ENCODE peak calls at places on chromosome 5, in six cellular contexts. W, G, J, M, K and R are unnamed samples.
A peak's percentile ranks its signal among the peaks of the same experiment; 100 is the strongest.

GRCh38 chr5:142325677-142326479 is 1.1 kb upstream of the SPRY4 start:
- DNase-seq in K (peak; percentile 76), J (peak; percentile 57), G (peak; percentile 94), W (peak; percentile 70), M (peak; percentile 73), R (peak; percentile 82)

GRCh38 chr5:134763221-134763620 is 4.6 kb downstream of the DDX46 start:
- DNase-seq in K (no peak), W (no peak), G (no peak), J (no peak), M (no peak), R (no peak)

GRCh38 chr5:59793000-59793399 is 100.5 kb downstream of the PDE4D start:
- DNase-seq in K (peak; percentile 92), W (no peak), J (peak; percentile 28), M (no peak), G (peak; percentile 82), R (peak; percentile 81)

GRCh38 chr5:71830626-71831539 is 111.8 kb downstream of the CARTPT start:
- DNase-seq in M (peak; percentile 59), J (peak; percentile 80), K (peak; percentile 79), G (peak; percentile 89), W (no peak), R (peak; percentile 90)

GRCh38 chr5:61307611-61308010 is 24.4 kb upstream of the ZSWIM6 start:
- DNase-seq in K (no peak), J (no peak), G (no peak), M (no peak), W (no peak), R (no peak)

GRCh38 chr5:19314840-19315239 is 673.2 kb downstream of the CDH18 start:
- DNase-seq in G (peak; percentile 38), J (no peak), W (no peak), M (no peak), K (no peak), R (no peak)

GRCh38 chr5:131538177-131538593 is 96.8 kb downstream of the RAPGEF6 start:
- DNase-seq in G (peak; percentile 79), K (no peak), J (no peak), W (no peak), M (no peak), R (no peak)

GRCh38 chr5:33523208-33523771 is 82.5 kb downstream of the TARS1 start:
- DNase-seq in W (no peak), K (no peak), G (no peak), M (no peak), J (no peak), R (no peak)

GRCh38 chr5:35890021-35890740 is 33.5 kb downstream of the IL7R start:
- DNase-seq in G (no peak), K (no peak), J (no peak), M (no peak), W (no peak), R (no peak)
- H3K9me3 ChIP-seq in G (peaks cover 5% of the 10 kb centered on the region), K (no peaks in the 10 kb centered on the region), J (no peaks in the 10 kb centered on the region), M (no peaks in the 10 kb centered on the region), W (no peaks in the 10 kb centered on the region), R (peaks cover 2% of the 10 kb centered on the region)

GRCh38 chr5:179206366-179206765 is 138.9 kb downstream of the ADAMTS2 start:
- DNase-seq in K (no peak), G (no peak), W (no peak), J (no peak), M (no peak), R (no peak)

GRCh38 chr5:179201986-179202385 is 141.8 kb downstream of the ZNF354C start:
- DNase-seq in K (no peak), J (no peak), W (no peak), G (no peak), M (peak; percentile 25), R (peak; percentile 76)

GRCh38 chr5:179205277-179205676 is 140.0 kb downstream of the ADAMTS2 start:
- DNase-seq in J (no peak), G (no peak), M (no peak), K (no peak), W (no peak), R (no peak)

GRCh38 chr5:179203248-179203647 is 142.0 kb downstream of the ADAMTS2 start:
- DNase-seq in W (no peak), G (no peak), K (no peak), J (no peak), M (no peak), R (no peak)

DNA sequence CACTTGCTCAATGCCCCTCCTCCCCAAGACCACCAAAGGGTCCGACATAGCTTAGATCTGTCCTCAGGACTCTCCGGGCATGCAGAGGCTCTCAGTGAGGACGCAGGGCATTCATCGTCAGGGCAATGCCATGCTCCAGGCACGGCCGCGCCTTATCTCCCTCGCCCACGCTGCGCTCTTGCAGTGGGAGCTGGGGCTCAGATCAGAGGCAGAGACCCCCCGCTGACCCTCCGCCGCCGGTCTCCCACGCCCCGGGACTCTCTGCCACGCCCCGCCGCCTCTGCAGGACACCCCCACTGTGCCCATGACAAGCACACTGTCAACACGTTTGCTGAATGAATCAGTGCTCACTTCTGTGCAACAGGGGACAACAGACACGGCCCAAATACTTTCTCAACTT is 140.7 kb downstream of the ADAMTS2 start:
- DNase-seq in J (no peak), K (no peak), G (no peak), M (no peak), W (no peak), R (no peak)
- H3K9me3 ChIP-seq in J (no peaks in the 10 kb centered on the region), K (no peaks in the 10 kb centered on the region), G (no peaks in the 10 kb centered on the region), M (no peaks in the 10 kb centered on the region), W (no peaks in the 10 kb centered on the region), R (no peaks in the 10 kb centered on the region)

GRCh38 chr5:37662362-37662761 is 177.5 kb downstream of the GDNF start:
- DNase-seq in G (no peak), K (no peak), W (no peak), J (no peak), M (no peak), R (no peak)

GRCh38 chr5:37658440-37658839 is 181.4 kb downstream of the GDNF start:
- DNase-seq in G (no peak), J (no peak), W (no peak), K (no peak), M (no peak), R (no peak)

GRCh38 chr5:37660319-37660718 is 179.5 kb downstream of the GDNF start:
- DNase-seq in G (no peak), J (no peak), K (no peak), W (no peak), M (no peak), R (no peak)

GRCh38 chr5:37661227-37661920 is 178.5 kb downstream of the GDNF start:
- DNase-seq in K (no peak), J (no peak), G (no peak), M (no peak), W (no peak), R (no peak)

GRCh38 chr5:37657046-37657445 is 182.8 kb downstream of the GDNF start:
- DNase-seq in J (no peak), M (no peak), W (no peak), G (no peak), K (no peak), R (no peak)
- H3K9me3 ChIP-seq in J (no peaks in the 10 kb centered on the region), M (no peaks in the 10 kb centered on the region), W (no peaks in the 10 kb centered on the region), G (peaks cover 7% of the 10 kb centered on the region), K (no peaks in the 10 kb centered on the region), R (no peaks in the 10 kb centered on the region)

DNA sequence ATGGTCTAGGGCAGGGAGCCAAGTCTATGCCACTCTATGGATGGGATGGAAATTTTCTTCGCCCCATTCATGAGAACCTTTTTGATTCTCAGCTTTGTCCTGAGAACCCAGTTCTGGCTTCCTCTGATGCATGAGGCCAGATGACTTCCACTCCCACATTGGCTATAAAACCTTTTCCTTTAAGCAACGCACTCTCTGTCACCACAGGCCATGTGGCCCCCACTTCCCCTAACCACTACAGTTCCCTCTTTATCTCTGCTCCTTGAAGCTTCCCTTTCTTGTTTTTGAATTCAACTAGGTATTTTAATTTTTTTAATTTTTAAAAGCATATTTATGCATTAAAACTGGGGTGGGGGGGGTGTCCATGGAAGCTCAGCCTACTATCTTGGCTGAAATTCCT is 401.3 kb downstream of the ENC1 start:
- DNase-seq in W (no peak), K (no peak), M (peak; percentile 59), G (no peak), J (no peak), R (no peak)
- H3K9me3 ChIP-seq in W (no peaks in the 10 kb centered on the region), K (no peaks in the 10 kb centered on the region), M (no peaks in the 10 kb centered on the region), G (no peaks in the 10 kb centered on the region), J (no peaks in the 10 kb centered on the region), R (no peaks in the 10 kb centered on the region)

DNA sequence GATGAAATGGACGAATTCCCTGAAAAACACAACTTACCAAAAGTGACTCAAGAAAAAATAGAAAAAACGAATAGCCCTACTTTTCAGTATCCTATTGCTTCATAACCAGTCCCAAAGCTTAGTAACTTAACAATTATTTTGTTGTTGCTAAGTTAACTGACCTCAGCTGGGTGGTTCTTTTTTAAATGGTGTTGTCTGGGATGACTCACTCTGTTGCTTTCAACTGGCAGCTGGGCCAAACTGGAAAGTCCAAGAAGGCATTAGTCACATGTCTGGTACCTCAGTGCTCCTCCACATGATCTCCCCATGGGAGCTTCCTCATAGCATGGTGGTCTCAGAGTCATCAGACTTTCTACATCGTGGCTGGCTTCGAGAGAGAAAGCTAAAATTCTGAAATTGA is 47.8 kb upstream of the ADAMTS2 start:
- DNase-seq in M (no peak), W (no peak), K (peak; percentile 64), J (no peak), G (peak; percentile 81), R (no peak)
- H3K9me3 ChIP-seq in M (peaks cover 28% of the 10 kb centered on the region), W (peaks cover 8% of the 10 kb centered on the region), K (peaks cover 22% of the 10 kb centered on the region), J (peaks cover 5% of the 10 kb centered on the region), G (peaks cover 43% of the 10 kb centered on the region), R (peaks cover 14% of the 10 kb centered on the region)